ENCODE peak calls at places on chromosomes 2 and 18, in six cellular contexts. N is CD8-positive, alpha-beta T cell; U is GM20000; G is fibroblast of the aortic adventitia; J is nephron progenitor cell; O is cardiac muscle cell. L is an unnamed sample.

GRCh38 chr2:7744827-7745226 is 827.6 kb downstream of the RNF144A start:
- DNase-seq in N (peak), J (no peak), O (no peak), U (no peak), G (no peak), L (no peak)

GRCh38 chr2:156430978-156431358 is 5.2 kb upstream of the GPD2 start:
- DNase-seq in J (no peak), O (no peak), G (peak), U (peak), N (no peak), L (peak)

GRCh38 chr2:75139171-75139570 is 60.1 kb downstream of the TACR1 start:
- DNase-seq in O (no peak), J (no peak), U (no peak), G (no peak), N (no peak), L (no peak)

GRCh38 chr18:26362021-26362420 is 135.8 kb downstream of the TAF4B start:
- DNase-seq in G (no peak), N (no peak), O (no peak), U (no peak), J (no peak), L (no peak)

GRCh38 chr2:20141806-20142205 is 83.1 kb downstream of the SDC1 start:
- DNase-seq in J (no peak), U (no peak), G (no peak), O (no peak), N (no peak), L (no peak)

GRCh38 chr2:111930875-111931274 is 32.5 kb downstream of the MERTK start:
- DNase-seq in O (no peak), G (peak), J (no peak), U (no peak), N (no peak), L (no peak)

GRCh38 chr2:4938246-4938645 is 753.9 kb upstream of the SOX11 start:
- DNase-seq in J (no peak), U (no peak), N (no peak), O (no peak), G (no peak), L (no peak)

GRCh38 chr2:137348301-137348700 is 583.0 kb downstream of the THSD7B start:
- DNase-seq in J (no peak), N (no peak), U (no peak), O (no peak), G (no peak), L (no peak)

GRCh38 chr18:75638597-75639467 is 211.3 kb upstream of the SMIM21 start:
- DNase-seq in J (peak), N (no peak), G (peak), O (peak), U (no peak), L (no peak)

GRCh38 chr2:25279091-25279651 is 62.6 kb downstream of the DNMT3A start:
- DNase-seq in J (no peak), G (peak), N (no peak), O (no peak), U (peak), L (peak)

GRCh38 chr18:49778826-49779465 is 34.4 kb downstream of the ACAA2 start:
- DNase-seq in U (no peak), O (no peak), J (no peak), G (no peak), N (no peak), L (no peak)

GRCh38 chr2:228545749-228546148 is 364.3 kb upstream of the SPHKAP start:
- DNase-seq in U (no peak), O (peak), N (no peak), G (peak), J (no peak), L (no peak)

GRCh38 chr2:199310654-199311275 is 147.0 kb downstream of the SATB2 start:
- DNase-seq in U (no peak), N (no peak), G (no peak), O (no peak), J (no peak), L (no peak)

GRCh38 chr18:58581265-58581664 is 47.6 kb downstream of the ALPK2 start:
- DNase-seq in O (peak), G (peak), J (no peak), N (no peak), U (no peak), L (no peak)

GRCh38 chr18:27400001-27400400 is 214.9 kb upstream of the CHST9 start:
- DNase-seq in U (no peak), G (no peak), N (no peak), J (peak), O (no peak), L (no peak)

GRCh38 chr2:28545590-28546195 is 49.8 kb downstream of the PLB1 start:
- DNase-seq in U (no peak), G (no peak), J (no peak), O (no peak), N (no peak), L (no peak)

GRCh38 chr2:84687498-84688149 is 171.3 kb downstream of the DNAH6 start:
- DNase-seq in O (no peak), J (no peak), G (no peak), U (no peak), N (no peak), L (no peak)

GRCh38 chr2:203155406-203155805 is 83.4 kb upstream of the CYP20A1 start:
- DNase-seq in O (no peak), G (no peak), N (no peak), U (no peak), J (no peak), L (no peak)

GRCh38 chr2:2269426-2269825 is 61.6 kb downstream of the MYT1L start:
- DNase-seq in O (no peak), G (no peak), U (no peak), N (no peak), J (no peak), L (no peak)

GRCh38 chr2:201228912-201229290 is 31.4 kb upstream of the CASP8 start:
- DNase-seq in O (no peak), G (no peak), J (no peak), U (no peak), N (no peak), L (no peak)

GRCh38 chr2:68436270-68436669 is 30.8 kb downstream of the FBXO48 start:
- DNase-seq in O (no peak), U (no peak), N (no peak), J (no peak), G (peak), L (no peak)

GRCh38 chr2:163774862-163775261 is 39.1 kb upstream of the FIGN start:
- DNase-seq in O (no peak), N (no peak), U (no peak), G (peak), J (no peak), L (no peak)

GRCh38 chr2:101710690-101711318 is 13.3 kb downstream of the MAP4K4 start:
- DNase-seq in J (no peak), U (no peak), G (no peak), N (no peak), O (no peak), L (no peak)

GRCh38 chr2:42834161-42834560 is 41.8 kb upstream of the HAAO start:
- DNase-seq in U (no peak), O (no peak), G (no peak), J (no peak), N (no peak), L (no peak)

GRCh38 chr2:155223781-155224406 is 525.4 kb downstream of the KCNJ3 start:
- DNase-seq in O (peak), U (peak), J (no peak), G (no peak), N (no peak), L (peak)

GRCh38 chr2:217940261-217941220 is 62.3 kb downstream of the TNS1 start:
- DNase-seq in G (no peak), U (no peak), O (no peak), N (no peak), J (no peak), L (no peak)

GRCh38 chr2:71455011-71455740 is 1.8 kb downstream of the DYSF start:
- DNase-seq in J (no peak), G (no peak), O (no peak), N (no peak), U (peak), L (no peak)

GRCh38 chr2:88307817-88308216 is 137.7 kb downstream of the THNSL2 start:
- DNase-seq in G (no peak), N (no peak), U (peak), J (no peak), O (peak), L (peak)

GRCh38 chr2:30664761-30665358 is 142.4 kb downstream of the CAPN13 start:
- DNase-seq in J (no peak), O (no peak), G (peak), N (no peak), U (no peak), L (no peak)

GRCh38 chr2:110904410-110905148 is 172.2 kb downstream of the ACOXL start:
- DNase-seq in G (no peak), N (no peak), U (no peak), J (no peak), O (no peak), L (peak)

GRCh38 chr18:22285299-22286140 is 116.1 kb downstream of the GATA6 start:
- DNase-seq in G (peak), N (no peak), J (no peak), U (no peak), O (no peak), L (no peak)

GRCh38 chr18:68060871-68061270 is 544.4 kb upstream of the DSEL start:
- DNase-seq in U (no peak), O (no peak), N (no peak), J (no peak), G (peak), L (no peak)

GRCh38 chr2:101815739-101816391 is 118.4 kb downstream of the MAP4K4 start:
- DNase-seq in U (no peak), O (no peak), N (no peak), J (no peak), G (peak), L (no peak)

GRCh38 chr2:1600191-1601063 is 143.9 kb downstream of the PXDN start:
- DNase-seq in G (no peak), U (no peak), N (no peak), O (no peak), J (no peak), L (no peak)

GRCh38 chr2:97748397-97748796 is 35.0 kb downstream of the ZAP70 start:
- DNase-seq in J (peak), O (peak), N (peak), U (peak), G (no peak), L (peak)

GRCh38 chr2:194383404-194383803 is 1273.6 kb upstream of the SLC39A10 start:
- DNase-seq in U (no peak), O (peak), G (no peak), J (peak), N (no peak), L (no peak)

GRCh38 chr18:23927821-23928746 is 86.5 kb upstream of the TTC39C start:
- DNase-seq in N (no peak), U (no peak), J (no peak), G (peak), O (no peak), L (no peak)

GRCh38 chr18:10190564-10190963 is 263.9 kb upstream of the APCDD1 start:
- DNase-seq in G (no peak), J (no peak), U (no peak), N (no peak), O (no peak), L (no peak)

GRCh38 chr18:10193446-10193845 is 261.0 kb upstream of the APCDD1 start:
- DNase-seq in N (no peak), J (no peak), O (no peak), U (no peak), G (no peak), L (no peak)

GRCh38 chr18:10197097-10197496 is 257.3 kb upstream of the APCDD1 start:
- DNase-seq in G (peak), J (no peak), U (no peak), O (no peak), N (no peak), L (no peak)

GRCh38 chr18:10195529-10195928 is 258.9 kb upstream of the APCDD1 start:
- DNase-seq in O (no peak), N (no peak), U (no peak), J (no peak), G (no peak), L (no peak)

GRCh38 chr18:10194592-10194991 is 259.8 kb upstream of the APCDD1 start:
- DNase-seq in N (no peak), J (no peak), U (no peak), O (no peak), G (no peak), L (no peak)
- TF ChIP-seq CTCF in N (no peak), J (no peak), U (no peak), O (no peak), G (peak), L (no peak)

DNA sequence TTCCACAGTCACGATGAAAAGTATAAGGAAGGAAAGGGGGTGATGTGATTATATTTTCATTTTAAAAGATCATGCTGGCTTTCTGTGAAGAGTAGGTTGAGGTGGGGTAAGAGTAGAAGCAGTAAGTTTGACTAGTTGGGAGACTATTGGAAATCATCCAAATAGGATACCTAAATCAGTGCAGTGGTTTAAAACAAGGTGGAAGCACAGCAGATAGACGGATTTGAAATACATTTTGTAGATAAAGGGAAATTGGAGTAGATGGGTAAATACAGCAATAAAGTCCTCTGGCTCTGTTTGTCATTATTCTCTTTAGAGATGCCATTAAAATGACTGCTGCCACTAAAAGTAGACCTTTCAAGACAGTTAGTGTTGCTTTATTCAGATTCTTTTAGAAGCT is 61.8 kb upstream of the DTNA start:
- DNase-seq in J (no peak), G (no peak), U (no peak), N (no peak), O (no peak), L (no peak)
- TF ChIP-seq CTCF in J (no peak), G (no peak), U (no peak), N (no peak), O (no peak), L (no peak)

GRCh38 chr18:13800505-13801259 is 23.3 kb upstream of the MC5R start:
- DNase-seq in G (peak), J (peak), O (peak), N (peak), U (peak), L (peak)
- TF ChIP-seq CTCF in G (peak), J (peak), O (peak), N (no peak), U (peak), L (peak)

DNA sequence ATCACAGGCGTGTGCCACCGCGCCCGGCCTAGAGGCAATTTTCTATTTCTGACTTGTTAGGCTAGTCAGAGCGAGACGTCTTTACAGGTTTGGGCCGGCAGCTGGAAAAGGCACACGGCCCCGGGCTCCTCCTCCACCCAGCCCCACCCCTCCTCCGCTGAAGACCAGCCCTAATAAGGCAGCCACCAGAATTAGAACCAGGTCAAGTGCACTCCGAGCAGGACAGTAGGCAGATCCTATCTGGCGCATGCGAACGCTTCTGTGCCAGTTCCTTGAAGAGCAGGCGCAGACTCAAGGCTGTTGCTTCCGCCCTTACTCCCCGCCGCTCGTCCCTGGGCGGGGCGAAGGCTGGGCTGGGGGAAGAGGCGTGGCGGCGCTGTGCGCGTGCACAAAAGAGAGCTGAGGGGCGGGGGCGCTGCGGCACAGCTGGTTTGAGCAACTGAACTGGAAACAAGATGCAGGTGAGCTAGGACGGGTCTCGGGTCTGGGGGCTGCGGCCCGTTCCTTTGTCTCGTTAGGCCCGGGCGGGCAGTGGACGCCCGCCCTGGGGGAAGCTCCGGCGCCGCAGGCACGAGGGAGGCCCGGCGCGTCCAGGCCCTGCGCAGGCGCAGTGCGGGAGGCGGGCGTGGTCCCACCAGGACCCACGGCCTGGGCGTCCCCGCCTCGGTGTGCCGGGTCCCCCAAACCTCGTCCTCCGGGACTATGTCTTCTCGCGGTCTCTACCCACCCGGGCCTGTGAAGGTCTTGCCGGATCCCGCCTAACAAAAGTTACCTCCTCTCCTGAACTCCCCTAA is at the start of gene PDCL3:
- DNase-seq in G (peak), N (peak), O (peak), U (peak), J (peak), L (peak)
- TF ChIP-seq CTCF in G (peak), N (no peak), O (no peak), U (peak), J (no peak), L (no peak)

GRCh38 chr2:158315803-158316413 is 140.6 kb downstream of the CCDC148 start:
- DNase-seq in G (no peak), J (no peak), N (no peak), O (no peak), U (no peak), L (no peak)
- TF ChIP-seq CTCF in G (no peak), J (no peak), N (no peak), O (no peak), U (no peak), L (no peak)

DNA sequence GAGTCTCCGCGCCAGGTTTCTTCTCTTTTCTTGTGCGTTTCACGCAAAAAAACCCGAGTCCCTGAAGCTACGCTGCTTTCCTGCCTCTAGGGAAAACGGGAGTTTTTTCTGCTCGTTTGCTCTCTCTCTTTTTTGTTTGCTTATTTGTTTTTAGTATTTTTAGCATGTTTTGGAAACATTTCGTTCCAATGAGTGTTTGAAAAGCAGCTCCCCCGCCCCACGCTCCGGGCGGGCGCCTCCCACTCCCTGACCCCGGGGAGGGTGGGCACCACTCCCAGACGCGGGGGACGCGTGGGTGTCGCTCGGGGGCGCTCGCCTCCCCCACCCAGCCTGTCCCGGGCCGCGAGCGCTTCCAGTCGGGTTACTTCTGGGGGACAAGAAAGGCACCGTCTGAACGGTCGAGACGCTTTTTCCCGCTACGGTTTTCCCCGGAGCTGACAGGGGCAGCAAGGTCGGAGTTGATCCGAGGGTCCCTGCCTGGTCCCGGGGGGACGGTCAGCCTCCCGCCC is 446 bp upstream of the EFHD1 start:
- DNase-seq in N (no peak), U (no peak), O (no peak), G (no peak), J (no peak), L (no peak)
- TF ChIP-seq CTCF in N (no peak), U (no peak), O (no peak), G (peak), J (no peak), L (no peak)

DNA sequence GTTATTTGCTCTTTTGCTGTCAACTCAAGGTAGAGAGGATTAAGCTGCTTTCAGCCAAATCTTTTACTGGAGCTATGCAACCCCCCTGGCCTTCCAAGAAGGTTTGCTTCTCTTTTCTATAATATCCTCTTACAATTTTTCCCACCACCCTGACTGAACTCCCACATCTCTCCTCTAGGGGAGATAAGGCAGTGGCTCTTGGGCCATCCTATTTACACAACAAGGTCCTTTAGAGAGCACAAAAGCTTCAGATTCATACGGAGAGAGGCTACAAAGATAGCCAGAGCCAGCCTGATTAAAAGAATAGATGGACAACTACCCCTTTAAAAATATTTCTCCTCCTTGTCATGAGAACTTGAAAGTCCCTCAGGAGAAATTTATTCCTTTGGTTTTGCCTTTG is 95.7 kb downstream of the TPGS2 start:
- DNase-seq in O (no peak), N (no peak), U (no peak), J (no peak), G (no peak), L (no peak)
- TF ChIP-seq CTCF in O (no peak), N (no peak), U (no peak), J (no peak), G (peak), L (no peak)

GRCh38 chr2:39150102-39150562 is 29.3 kb upstream of the SOS1 start:
- DNase-seq in N (no peak), U (no peak), J (no peak), O (no peak), G (no peak), L (no peak)

GRCh38 chr2:39154944-39155343 is 34.1 kb upstream of the SOS1 start:
- DNase-seq in N (no peak), U (no peak), J (no peak), O (no peak), G (no peak), L (no peak)

GRCh38 chr2:39146630-39147029 is 25.8 kb upstream of the SOS1 start:
- DNase-seq in G (no peak), J (no peak), U (no peak), O (no peak), N (no peak), L (no peak)

GRCh38 chr2:39153312-39153711 is 32.5 kb upstream of the SOS1 start:
- DNase-seq in U (no peak), G (peak), N (no peak), J (no peak), O (no peak), L (no peak)

DNA sequence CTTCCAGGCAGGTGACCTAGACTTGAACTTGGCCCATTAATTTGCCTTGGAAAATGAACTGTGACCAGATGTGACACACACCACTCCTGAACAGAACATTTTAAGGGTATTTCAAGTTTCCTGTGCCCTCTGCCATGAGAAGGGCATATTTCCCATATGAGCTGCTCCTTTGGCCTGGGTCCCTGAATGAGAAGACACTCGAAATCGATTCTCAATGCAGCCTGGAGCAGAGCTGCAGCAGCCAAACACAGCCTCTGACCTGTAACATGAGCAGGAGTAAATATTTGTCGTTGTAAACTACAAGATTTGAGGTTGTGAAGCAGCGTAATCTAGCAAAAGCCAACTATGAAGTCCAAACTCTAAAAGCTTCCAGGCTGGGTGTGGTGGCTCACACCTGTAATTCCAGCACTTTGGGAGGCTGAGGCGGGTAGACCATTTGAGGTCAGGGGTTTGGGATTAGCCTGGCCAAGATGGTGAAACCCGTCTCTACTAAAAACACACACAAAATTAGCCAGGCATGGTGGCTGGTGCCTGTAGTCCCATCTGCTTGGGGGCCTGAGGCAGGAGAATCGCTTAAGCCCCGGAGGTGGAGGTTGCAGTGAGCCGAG is 30.1 kb upstream of the SOS1 start:
- DNase-seq in J (no peak), U (no peak), G (no peak), N (no peak), O (no peak), L (no peak)
- TF ChIP-seq CTCF in J (no peak), U (no peak), G (no peak), N (no peak), O (no peak), L (no peak)

GRCh38 chr2:64327510-64328414 is 126.2 kb upstream of the LGALSL start:
- DNase-seq in U (peak), J (peak), O (peak), N (peak), G (no peak), L (peak)
- TF ChIP-seq CTCF in U (peak), J (no peak), O (peak), N (peak), G (peak), L (peak)